ENCODE peak calls at places on chromosome 14, in six cellular contexts. X is fibroblast of lung, E is MM.1S, U is gastrocnemius medialis, K is lung, H is heart left ventricle. Z is an unnamed sample.

GRCh38 chr14:57559561-57559960 is 65.9 kb upstream of the CCDC198 start:
- DNase-seq in X (no peak), E (no peak), U (no peak), K (no peak), H (no peak), Z (no peak)

GRCh38 chr14:100727565-100728240 is 1.0 kb downstream of the DLK1 start:
- DNase-seq in X (no peak), E (no peak), U (no peak), K (no peak), H (no peak), Z (no peak)

GRCh38 chr14:91888641-91889476 is 21.5 kb upstream of the TC2N start:
- DNase-seq in X (peak; percentile 28), E (no peak), U (no peak), K (no peak), H (no peak), Z (no peak)

GRCh38 chr14:58805605-58806358 is 168.0 kb downstream of the DACT1 start:
- DNase-seq in X (peak; percentile 86), E (no peak), U (no peak), K (no peak), H (no peak), Z (no peak)

GRCh38 chr14:58981840-58982239 is 206.6 kb upstream of the DAAM1 start:
- DNase-seq in X (no peak), E (no peak), U (no peak), K (no peak), H (no peak), Z (no peak)

GRCh38 chr14:105313381-105314286 is 914 bp upstream of the PACS2 start:
- DNase-seq in X (no peak), E (peak; percentile 22), U (no peak), K (no peak), H (peak; percentile 64), Z (no peak)

GRCh38 chr14:91008759-91009409 is 51.6 kb downstream of the RPS6KA5 start:
- DNase-seq in X (no peak), E (no peak), U (no peak), K (peak; percentile 35), H (peak; percentile 26), Z (no peak)

GRCh38 chr14:106347291-106347778 is 821.0 kb downstream of the TMEM121 start:
- DNase-seq in X (no peak), E (peak; percentile 34), U (no peak), K (no peak), H (no peak), Z (no peak)

GRCh38 chr14:105378199-105378598 is 20.1 kb upstream of the TEX22 start:
- DNase-seq in X (no peak), E (no peak), U (no peak), K (no peak), H (no peak), Z (no peak)

GRCh38 chr14:23181453-23181852 is 2.0 kb downstream of the SLC7A8 start:
- DNase-seq in X (no peak), E (no peak), U (no peak), K (no peak), H (no peak), Z (no peak)

GRCh38 chr14:105891631-105892452 is 365.5 kb downstream of the TMEM121 start:
- DNase-seq in X (no peak), E (no peak), U (no peak), K (no peak), H (no peak), Z (no peak)

GRCh38 chr14:24473211-24473610 is 30.6 kb upstream of the SDR39U1 start:
- DNase-seq in X (no peak), E (no peak), U (no peak), K (no peak), H (no peak), Z (no peak)

GRCh38 chr14:104218361-104219180 is 80.2 kb downstream of the KIF26A start:
- DNase-seq in X (no peak), E (no peak), U (no peak), K (no peak), H (no peak), Z (no peak)

GRCh38 chr14:24051789-24052655 is at the start of gene CARMIL3:
- DNase-seq in X (peak; percentile 41), E (peak; percentile 52), U (no peak), K (peak; percentile 78), H (peak; percentile 77), Z (no peak)

GRCh38 chr14:89368490-89369477 is 48.2 kb downstream of the FOXN3 start:
- DNase-seq in X (no peak), E (no peak), U (no peak), K (peak; percentile 33), H (no peak), Z (no peak)

GRCh38 chr14:77319416-77319815 is 1.3 kb downstream of the POMT2 start:
- DNase-seq in X (no peak), E (no peak), U (no peak), K (no peak), H (no peak), Z (no peak)

GRCh38 chr14:105204206-105204930 is 23.3 kb upstream of the NUDT14 start:
- DNase-seq in X (no peak), E (no peak), U (no peak), K (peak; percentile 83), H (peak; percentile 88), Z (no peak)

GRCh38 chr14:73829526-73830431 is 21.9 kb upstream of the PTGR2 start:
- DNase-seq in X (peak; percentile 93), E (no peak), U (no peak), K (peak; percentile 43), H (no peak), Z (no peak)

GRCh38 chr14:101774814-101775213 is 13.3 kb downstream of the PPP2R5C start:
- DNase-seq in X (no peak), E (peak; percentile 23), U (no peak), K (no peak), H (no peak), Z (no peak)

GRCh38 chr14:101773378-101773777 is 11.9 kb downstream of the PPP2R5C start:
- DNase-seq in X (no peak), E (no peak), U (no peak), K (peak; percentile 18), H (no peak), Z (no peak)

GRCh38 chr14:101775756-101776292 is 14.3 kb downstream of the PPP2R5C start:
- DNase-seq in X (no peak), E (no peak), U (no peak), K (no peak), H (peak; percentile 54), Z (no peak)

GRCh38 chr14:101772770-101773169 is 11.3 kb downstream of the PPP2R5C start:
- DNase-seq in X (no peak), E (no peak), U (no peak), K (no peak), H (no peak), Z (no peak)

GRCh38 chr14:101774006-101774755 is 12.7 kb downstream of the PPP2R5C start:
- DNase-seq in X (no peak), E (peak; percentile 12), U (no peak), K (no peak), H (no peak), Z (no peak)
- H3K4me1 ChIP-seq in X (no peaks in the 10 kb centered on the region), E (peaks cover 26% of the 10 kb centered on the region), U (peaks cover 31% of the 10 kb centered on the region), K (peaks cover 6% of the 10 kb centered on the region), H (peaks cover 34% of the 10 kb centered on the region), Z (no peaks in the 10 kb centered on the region)

GRCh38 chr14:68841030-68841809 is 48.4 kb upstream of the ZFP36L1 start:
- DNase-seq in X (peak; percentile 69), E (no peak), U (no peak), K (peak; percentile 1), H (no peak), Z (no peak)

GRCh38 chr14:68846466-68846865 is 53.6 kb upstream of the ZFP36L1 start:
- DNase-seq in X (no peak), E (no peak), U (no peak), K (peak; percentile 16), H (no peak), Z (no peak)

GRCh38 chr14:68842298-68842697 is 49.4 kb upstream of the ZFP36L1 start:
- DNase-seq in X (peak; percentile 47), E (no peak), U (no peak), K (peak; percentile 25), H (no peak), Z (no peak)

GRCh38 chr14:68843471-68844209 is 50.8 kb upstream of the ZFP36L1 start:
- DNase-seq in X (peak; percentile 53), E (peak; percentile 22), U (peak; percentile 33), K (peak; percentile 71), H (peak; percentile 77), Z (no peak)

DNA sequence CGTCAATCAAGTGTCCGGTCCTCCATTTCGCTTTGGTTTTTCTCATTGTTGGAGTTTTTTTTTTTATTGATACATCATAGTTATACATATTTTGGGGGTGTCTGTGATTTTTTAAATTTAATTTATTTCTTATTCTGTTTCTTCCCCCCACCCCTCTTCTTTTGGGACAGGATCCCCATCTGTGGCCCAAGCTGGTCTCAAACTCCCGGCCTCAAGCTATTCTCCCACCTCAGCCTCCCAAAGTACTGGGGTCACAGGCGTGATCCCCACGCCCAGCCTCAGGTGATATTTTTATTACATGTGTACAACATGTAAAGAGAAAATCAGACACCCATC is 51.3 kb upstream of the ZFP36L1 start:
- DNase-seq in X (no peak), E (no peak), U (no peak), K (peak; percentile 3), H (no peak), Z (no peak)
- H3K4me3 ChIP-seq in X (no peak overlapping the region), E (no peak overlapping the region), U (peak overlapping the region; percentile 37), K (no peak overlapping the region), H (no peak overlapping the region), Z (no peak overlapping the region)

GRCh38 chr14:61426048-61426447 is 104.7 kb downstream of the PRKCH start:
- DNase-seq in X (no peak), E (no peak), U (peak; percentile 10), K (no peak), H (no peak), Z (no peak)
- H3K9me3 ChIP-seq in X (no peaks in the 10 kb centered on the region), E (no peaks in the 10 kb centered on the region), U (no peaks in the 10 kb centered on the region), K (no peaks in the 10 kb centered on the region), H (no peaks in the 10 kb centered on the region), Z (peaks cover 2% of the 10 kb centered on the region)

DNA sequence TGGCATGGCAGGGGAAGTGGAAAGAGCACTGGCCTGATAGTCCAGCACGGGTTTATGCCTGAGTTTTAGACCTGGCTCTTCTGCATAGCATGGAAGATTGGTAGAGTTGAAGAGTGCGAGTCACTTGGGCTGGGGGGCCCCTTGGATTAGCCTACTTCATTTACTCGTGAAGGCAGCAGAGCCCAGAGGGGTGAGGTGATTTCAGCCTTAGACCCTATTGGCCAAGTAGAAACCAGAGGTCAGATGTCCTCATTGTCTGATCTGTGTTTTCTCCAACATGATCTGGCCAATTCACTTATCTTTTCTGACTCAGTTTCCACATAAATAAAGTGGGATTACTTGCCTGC is 1.9 kb downstream of the PLEKHG3 start:
- DNase-seq in X (no peak), E (no peak), U (no peak), K (no peak), H (no peak), Z (no peak)
- H3K4me1 ChIP-seq in X (peaks cover 13% of the 10 kb centered on the region), E (no peaks in the 10 kb centered on the region), U (peaks cover 11% of the 10 kb centered on the region), K (no peaks in the 10 kb centered on the region), H (peaks cover 74% of the 10 kb centered on the region), Z (peaks cover 21% of the 10 kb centered on the region)

GRCh38 chr14:102817942-102818940 is 41.0 kb downstream of the TRAF3 start:
- DNase-seq in X (peak; percentile 60), E (no peak), U (no peak), K (no peak), H (no peak), Z (no peak)

GRCh38 chr14:102821252-102821651 is 44.0 kb downstream of the TRAF3 start:
- DNase-seq in X (no peak), E (no peak), U (no peak), K (no peak), H (no peak), Z (no peak)

GRCh38 chr14:102822311-102822863 is 45.1 kb downstream of the TRAF3 start:
- DNase-seq in X (no peak), E (no peak), U (no peak), K (no peak), H (no peak), Z (no peak)

GRCh38 chr14:102819176-102819628 is 42.0 kb downstream of the TRAF3 start:
- DNase-seq in X (no peak), E (peak; percentile 64), U (no peak), K (no peak), H (no peak), Z (no peak)

GRCh38 chr14:102819790-102820330 is 42.6 kb downstream of the TRAF3 start:
- DNase-seq in X (no peak), E (peak; percentile 25), U (no peak), K (no peak), H (no peak), Z (no peak)
- H3K4me3 ChIP-seq in X (no peak overlapping the region), E (peak overlapping the region; percentile 65), U (no peak overlapping the region), K (no peak overlapping the region), H (no peak overlapping the region), Z (no peak overlapping the region)

Z was measured in iPS DF 6.9.